ENCODE peak calls at places on chromosomes 4 and X, in seven cellular contexts. Z is hypothalamus; U is endodermal cell; V is breast epithelium; S is CD4-positive, alpha-beta T cell; T is keratinocyte; Y is RWPE1. F is an unnamed sample.

GRCh38 chr4:106421441-106422296 is 53.1 kb upstream of the GIMD1 start:
- DNase-seq in T (no peak), Z (no peak), V (no peak), Y (peak), U (no peak), S (no peak), F (no peak)

GRCh38 chr4:762211-763190 is 56.9 kb downstream of the PCGF3 start:
- DNase-seq in T (no peak), V (no peak), Z (no peak), Y (no peak), U (no peak), S (no peak), F (peak)

GRCh38 chr4:4233610-4234009 is 6.9 kb upstream of the OTOP1 start:
- DNase-seq in Z (no peak), Y (no peak), S (no peak), U (no peak), T (no peak), V (no peak), F (no peak)

GRCh38 chrX:153603131-153603656 is 4.3 kb upstream of the CCNQ start:
- DNase-seq in S (no peak), Z (no peak), Y (no peak), U (no peak), T (no peak), V (no peak), F (no peak)

GRCh38 chrX:17812763-17813162 is 48.3 kb downstream of the RAI2 start:
- DNase-seq in U (no peak), Y (no peak), T (no peak), V (no peak), Z (no peak), S (no peak), F (peak)

GRCh38 chr4:19739101-19739651 is 512.5 kb upstream of the SLIT2 start:
- DNase-seq in Z (no peak), U (no peak), Y (peak), T (peak), V (no peak), S (no peak), F (peak)

GRCh38 chr4:141375855-141376254 is 155.2 kb downstream of the ZNF330 start:
- DNase-seq in U (peak), S (no peak), Z (no peak), Y (peak), V (no peak), T (peak), F (peak)

GRCh38 chr4:159278399-159278798 is 175.5 kb downstream of the RAPGEF2 start:
- DNase-seq in S (no peak), V (no peak), U (no peak), Y (no peak), T (no peak), Z (no peak), F (peak)

GRCh38 chr4:13783800-13784411 is 156.4 kb upstream of the BOD1L1 start:
- DNase-seq in U (no peak), Z (peak), Y (peak), T (no peak), S (no peak), V (no peak), F (peak)

GRCh38 chrX:2875798-2876399 is 47.2 kb downstream of the GYG2 start:
- DNase-seq in Z (no peak), U (no peak), T (no peak), Y (no peak), V (no peak), S (no peak), F (peak)

F was measured in fibroblast of mammary gland.